ENCODE peak calls at places on chromosomes 11 and 22, in eight cellular contexts. H, J, C, G, F, M, B and L are unnamed samples.

GRCh38 chr11:121291896-121292502 is 572 bp upstream of the SC5D start:
- DNase-seq in G (no peak), H (no peak), C (no peak), B (no peak), M (no peak), F (no peak), J (peak; percentile 7), L (no peak)

GRCh38 chr11:88384678-88385015 is 47.1 kb upstream of the CTSC start:
- DNase-seq in F (no peak), M (no peak), J (peak; percentile 55), G (no peak), H (peak; percentile 11), B (no peak), C (no peak), L (no peak)

GRCh38 chr11:61682093-61682732 is 2.0 kb downstream of the DAGLA start:
- DNase-seq in F (no peak), H (no peak), J (no peak), C (peak; percentile 56), M (no peak), B (peak; percentile 60), G (no peak), L (no peak)

GRCh38 chr11:33383075-33383919 is 126.1 kb downstream of the HIPK3 start:
- DNase-seq in J (no peak), G (no peak), F (no peak), H (no peak), B (no peak), C (no peak), M (no peak), L (no peak)

GRCh38 chr22:28015676-28016601 is 96.9 kb upstream of the PITPNB start:
- DNase-seq in F (peak; percentile 29), B (no peak), M (peak; percentile 51), J (peak; percentile 45), H (no peak), C (no peak), G (no peak), L (no peak)

GRCh38 chr11:123624974-123625373 is 29.4 kb downstream of the SCN3B start:
- DNase-seq in M (no peak), J (peak; percentile 77), B (peak; percentile 47), F (no peak), G (no peak), H (no peak), C (no peak), L (no peak)

GRCh38 chr22:44592466-44593180 is 94.6 kb upstream of the RTL6 start:
- DNase-seq in G (no peak), C (no peak), M (no peak), B (no peak), F (no peak), J (no peak), H (no peak), L (no peak)

GRCh38 chr11:46920709-46921108 is 2.4 kb upstream of the LRP4 start:
- DNase-seq in F (no peak), C (no peak), G (no peak), M (peak; percentile 73), J (peak; percentile 84), B (peak; percentile 100), H (peak; percentile 74), L (no peak)

GRCh38 chr11:118212131-118212725 is 12.6 kb downstream of the JAML start:
- DNase-seq in F (no peak), H (no peak), M (no peak), J (no peak), G (no peak), B (no peak), C (no peak), L (no peak)

GRCh38 chr22:46791201-46791731 is 28.8 kb downstream of the TBC1D22A start:
- DNase-seq in F (peak; percentile 73), J (peak; percentile 59), C (no peak), H (no peak), M (peak; percentile 69), B (peak; percentile 83), G (peak; percentile 93), L (no peak)

DNA sequence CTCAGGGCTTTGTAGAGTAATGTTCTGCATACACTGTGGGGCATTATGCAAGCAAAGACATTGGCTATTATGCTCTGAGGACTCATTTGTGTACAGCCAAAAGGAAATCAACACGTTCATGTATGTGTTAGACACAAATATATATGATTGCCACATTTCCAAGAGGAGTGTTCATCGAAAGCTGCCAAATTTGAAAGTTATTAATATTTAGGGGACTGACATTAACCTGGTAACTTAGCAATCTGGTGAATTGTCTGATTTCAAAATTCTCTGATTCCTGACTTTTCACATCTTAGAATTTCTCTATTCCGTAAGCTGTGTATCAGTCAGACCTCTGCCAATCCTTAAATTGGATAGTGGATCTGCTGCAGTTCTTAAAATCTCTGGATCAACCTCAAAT is 41.9 kb downstream of the PAX6 start:
- DNase-seq in C (no peak), H (no peak), G (no peak), B (no peak), J (no peak), M (no peak), F (no peak), L (no peak)
- TF ChIP-seq CTCF in C (no peak), H (no peak), G (no peak), B (no peak), J (no peak), M (no peak), F (no peak), L (no peak)

DNA sequence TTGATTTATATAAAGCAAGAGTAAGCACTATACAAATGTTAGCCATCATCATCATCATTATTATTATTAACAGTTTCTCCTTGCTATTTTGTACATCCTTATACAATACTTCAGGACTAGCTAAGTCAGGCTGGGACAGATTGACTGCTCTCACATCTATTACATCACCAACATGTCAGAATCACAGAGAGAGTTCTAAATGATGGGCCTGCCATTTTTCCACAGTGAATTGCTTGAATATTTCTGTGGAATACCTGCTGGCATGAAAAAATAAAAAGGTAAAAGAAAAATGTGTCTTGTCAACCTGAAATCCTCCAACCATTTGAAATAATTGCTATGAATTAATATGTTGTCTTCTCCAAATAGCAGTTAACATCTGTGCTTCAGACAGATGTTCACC is 1311.3 kb downstream of the FAM181B start:
- DNase-seq in J (no peak), H (no peak), F (no peak), G (no peak), C (no peak), M (no peak), B (no peak), L (no peak)
- TF ChIP-seq CTCF in J (no peak), H (no peak), F (no peak), G (no peak), C (no peak), M (no peak), B (no peak), L (no peak)

DNA sequence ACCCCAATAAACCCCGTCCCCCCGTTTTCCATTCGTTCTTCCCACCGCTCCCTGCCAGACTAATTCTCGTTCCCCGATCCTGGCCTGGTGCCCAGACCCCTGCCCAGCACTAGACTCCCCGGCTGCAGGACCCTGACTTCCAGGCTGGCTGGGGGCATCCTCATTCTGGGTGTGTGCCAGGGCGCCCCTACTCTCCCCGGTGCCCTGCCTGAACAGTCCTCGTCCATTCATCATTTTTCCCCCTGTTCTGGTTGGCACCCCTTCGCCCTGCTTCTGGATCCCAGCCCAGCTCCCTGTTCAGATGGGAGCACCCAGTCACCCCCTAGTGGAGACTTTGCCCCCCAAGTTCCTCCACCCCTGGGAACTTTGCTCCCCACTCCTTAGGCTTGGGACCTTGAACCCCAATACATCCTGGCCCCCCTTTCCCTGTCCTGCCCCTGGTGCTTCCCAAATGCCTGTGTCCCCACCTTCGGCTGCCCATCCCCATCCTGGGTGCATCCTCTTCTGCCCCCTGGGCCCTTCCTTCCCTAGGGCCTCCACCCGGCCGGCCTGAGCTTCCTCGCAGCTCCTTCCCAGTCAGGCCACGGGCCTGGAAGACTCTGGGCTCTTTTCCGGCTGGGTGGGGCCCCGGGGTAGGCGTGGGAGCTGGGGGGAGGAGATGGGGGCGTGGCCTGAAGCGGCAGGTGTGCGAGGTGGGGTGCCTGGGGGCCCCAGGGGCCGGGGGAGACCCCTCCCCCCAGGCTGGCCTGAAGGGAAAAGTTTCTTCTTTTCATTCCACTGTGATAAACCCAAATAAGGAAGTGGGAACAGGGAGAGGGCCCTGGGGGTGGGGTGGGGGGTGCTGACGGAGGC is 882 bp downstream of the PLCB3 start:
- DNase-seq in C (peak; percentile 63), F (peak; percentile 79), G (no peak), M (peak; percentile 86), J (peak; percentile 43), H (no peak), B (no peak), L (no peak)
- TF ChIP-seq CTCF in C (no peak), F (peak; percentile 12), G (peak; percentile 3), M (no peak), J (peak; percentile 48), H (peak; percentile 30), B (peak; percentile 38), L (peak; percentile 24)

DNA sequence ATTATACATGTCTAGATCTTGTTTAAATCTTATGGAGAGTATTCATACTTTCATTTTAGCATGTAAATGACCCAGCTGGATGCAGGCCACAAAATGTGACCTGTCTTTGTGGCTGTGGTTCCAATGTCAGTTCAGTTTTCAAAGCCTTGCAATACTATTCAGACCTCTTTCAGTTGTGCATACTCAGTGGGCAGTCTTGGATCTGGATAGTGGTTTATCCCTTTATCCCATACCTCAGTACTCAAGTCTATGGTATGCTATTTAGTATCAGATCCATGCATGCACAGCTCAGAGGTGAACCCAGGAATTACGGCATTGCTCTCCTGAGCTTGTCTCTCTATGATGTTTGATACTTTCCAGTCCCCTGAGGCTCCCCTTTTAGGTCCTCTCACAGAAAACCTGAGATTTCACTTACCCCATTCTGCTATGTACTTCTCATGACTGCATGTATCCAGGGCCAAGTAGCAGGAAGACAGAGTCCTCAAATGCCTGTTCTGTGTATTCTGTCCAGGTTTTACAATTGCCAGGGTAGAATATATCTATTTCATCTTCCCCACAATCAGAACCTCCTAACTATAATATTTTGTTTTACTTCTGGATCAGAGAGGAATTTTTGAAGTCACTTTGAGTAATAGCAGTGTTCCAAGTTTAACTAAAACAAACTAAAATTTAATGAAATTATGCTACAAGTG is 6.9 kb upstream of the P4HA3 start:
- DNase-seq in G (no peak), M (no peak), J (no peak), H (no peak), F (no peak), C (no peak), B (peak; percentile 53), L (no peak)
- TF ChIP-seq CTCF in G (no peak), M (no peak), J (peak; percentile 3), H (no peak), F (no peak), C (no peak), B (peak; percentile 17), L (no peak)

GRCh38 chr11:114026355-114026754 is 33.2 kb upstream of the ZBTB16 start:
- DNase-seq in H (peak; percentile 18), F (no peak), C (no peak), B (peak; percentile 37), J (peak; percentile 50), M (no peak), G (peak; percentile 38), L (no peak)
- TF ChIP-seq CTCF in H (no peak), F (no peak), C (no peak), B (peak; percentile 30), J (peak; percentile 42), M (no peak), G (no peak), L (peak; percentile 46)

GRCh38 chr11:96001037-96001436 is 77.1 kb upstream of the MTMR2 start:
- DNase-seq in M (peak; percentile 96), J (peak; percentile 94), H (no peak), G (no peak), C (peak; percentile 61), F (peak; percentile 57), B (peak; percentile 96), L (no peak)
- TF ChIP-seq CTCF in M (no peak), J (no peak), H (no peak), G (no peak), C (no peak), F (no peak), B (no peak), L (no peak)